ENCODE peak calls at places on chromosome 6, in seven cellular contexts. Y is NCI-H1092 treated with DMSO at 0.1 percent for 48 hours; Z is frontal cortex; O is ascending aorta; F is endothelial cell; B is activated CD8-positive, alpha-beta T cell treated with anti-CD3 and anti-CD28 coated beads, Interleukin-2, amount 10 ng/mL, durations not matched to agents 7 days and 5 days; P is GM23248. K is an unnamed sample.

GRCh38 chr6:28251648-28252506 is at the start of gene ZKSCAN4:
- DNase-seq in Y (peak), Z (peak), O (peak), F (peak), B (peak), P (peak), K (peak)

GRCh38 chr6:56803594-56803993 is 151.3 kb upstream of the BEND6 start:
- DNase-seq in Y (no peak), Z (no peak), O (no peak), F (no peak), B (no peak), P (peak), K (no peak)

GRCh38 chr6:17093692-17094091 is 8.2 kb upstream of the STMND1 start:
- DNase-seq in Y (no peak), Z (no peak), O (no peak), F (no peak), B (no peak), P (peak), K (no peak)

GRCh38 chr6:160987265-160987664 is 4.3 kb upstream of the MAP3K4 start:
- DNase-seq in Y (no peak), Z (no peak), O (no peak), F (no peak), B (no peak), P (no peak), K (no peak)

GRCh38 chr6:2783188-2783957 is 18.2 kb downstream of the WRNIP1 start:
- DNase-seq in Y (no peak), Z (no peak), O (no peak), F (no peak), B (no peak), P (no peak), K (no peak)

GRCh38 chr6:89084954-89085353 is 4.4 kb downstream of the PNRC1 start:
- DNase-seq in Y (no peak), Z (no peak), O (no peak), F (no peak), B (no peak), P (no peak), K (no peak)

GRCh38 chr6:11364971-11365397 is 132.5 kb upstream of the NEDD9 start:
- DNase-seq in Y (no peak), Z (no peak), O (peak), F (no peak), B (no peak), P (no peak), K (no peak)

GRCh38 chr6:30260036-30260504 is 46.9 kb upstream of the TRIM26 start:
- DNase-seq in Y (no peak), Z (peak), O (no peak), F (no peak), B (peak), P (peak), K (no peak)

GRCh38 chr6:57190140-57190539 is 18.0 kb downstream of the BAG2 start:
- DNase-seq in Y (no peak), Z (no peak), O (no peak), F (no peak), B (no peak), P (peak), K (no peak)

GRCh38 chr6:20302702-20303251 is 90.5 kb upstream of the MBOAT1 start:
- DNase-seq in Y (no peak), Z (no peak), O (no peak), F (no peak), B (no peak), P (peak), K (no peak)

GRCh38 chr6:3418521-3419060 is 38.3 kb downstream of the SLC22A23 start:
- DNase-seq in Y (no peak), Z (no peak), O (no peak), F (no peak), B (no peak), P (peak), K (no peak)

GRCh38 chr6:36780517-36781210 is 58.6 kb downstream of the CPNE5 start:
- DNase-seq in Y (no peak), Z (no peak), O (no peak), F (no peak), B (no peak), P (no peak), K (no peak)

GRCh38 chr6:77245026-77245425 is 218.3 kb downstream of the HTR1B start:
- DNase-seq in Y (no peak), Z (no peak), O (no peak), F (no peak), B (no peak), P (no peak), K (no peak)

GRCh38 chr6:56555438-56555872 is 87.2 kb downstream of the DST start:
- DNase-seq in Y (peak), Z (no peak), O (no peak), F (no peak), B (no peak), P (peak), K (no peak)

GRCh38 chr6:28597217-28597835 is 71.6 kb downstream of the GPX5 start:
- DNase-seq in Y (peak), Z (no peak), O (no peak), F (peak), B (peak), P (peak), K (no peak)

GRCh38 chr6:33761922-33762629 is 15.4 kb upstream of the IP6K3 start:
- DNase-seq in Y (peak), Z (peak), O (no peak), F (peak), B (peak), P (peak), K (no peak)

GRCh38 chr6:44537306-44538049 is 150.0 kb downstream of the CDC5L start:
- DNase-seq in Y (no peak), Z (no peak), O (peak), F (no peak), B (no peak), P (peak), K (no peak)

GRCh38 chr6:9621276-9621675 is 793.6 kb downstream of the TFAP2A start:
- DNase-seq in Y (no peak), Z (no peak), O (no peak), F (no peak), B (no peak), P (peak), K (no peak)

GRCh38 chr6:16243055-16243454 is 4.7 kb downstream of the GMPR start:
- DNase-seq in Y (no peak), Z (no peak), O (peak), F (no peak), B (no peak), P (peak), K (no peak)

GRCh38 chr6:48474764-48475674 is 364.0 kb upstream of the PTCHD4 start:
- DNase-seq in Y (no peak), Z (no peak), O (no peak), F (no peak), B (no peak), P (peak), K (no peak)

GRCh38 chr6:11700118-11700718 is 78.4 kb downstream of the ADTRP start:
- DNase-seq in Y (peak), Z (no peak), O (no peak), F (no peak), B (peak), P (peak), K (no peak)

GRCh38 chr6:27755768-27756167 is 156.4 kb downstream of the OR2B2 start:
- DNase-seq in Y (no peak), Z (no peak), O (no peak), F (no peak), B (no peak), P (no peak), K (peak)

GRCh38 chr6:38310061-38310460 is 329.7 kb downstream of the BTBD9 start:
- DNase-seq in Y (no peak), Z (no peak), O (no peak), F (no peak), B (no peak), P (no peak), K (no peak)

GRCh38 chr6:99712560-99712959 is 105.9 kb downstream of the PRDM13 start:
- DNase-seq in Y (no peak), Z (no peak), O (no peak), F (no peak), B (no peak), P (no peak), K (no peak)

GRCh38 chr6:6891949-6892461 is 215.8 kb upstream of the RREB1 start:
- DNase-seq in Y (no peak), Z (no peak), O (no peak), F (no peak), B (no peak), P (peak), K (peak)

GRCh38 chr6:107585815-107586435 is 96.0 kb downstream of the SOBP start:
- DNase-seq in Y (peak), Z (no peak), O (no peak), F (no peak), B (no peak), P (no peak), K (no peak)